ENCODE peak calls at places on chromosome 2, in seven cellular contexts. Y is Daoy; W is GF-D8; X is cardiac fibroblast; K is stimulated activated CD8-positive, alpha-beta memory T cell treated with anti-CD3 and anti-CD28 coated beads, Interleukin-15, amount 100 ng/mL, for 1 hour; P is mesothelial cell of epicardium; S is T follicular helper cell. A is an unnamed sample.

GRCh38 chr2:240947607-240948006 is 41.5 kb downstream of the CROCC2 start:
- DNase-seq in W (no peak), Y (no peak), K (no peak), X (no peak), S (no peak), P (peak), A (no peak)

GRCh38 chr2:167954500-167954899 is 292.9 kb downstream of the STK39 start:
- DNase-seq in S (no peak), Y (no peak), P (no peak), X (no peak), K (no peak), W (no peak), A (no peak)

GRCh38 chr2:161122772-161123530 is 37.3 kb upstream of the TANK start:
- DNase-seq in S (no peak), P (no peak), X (peak), K (no peak), Y (peak), W (no peak), A (peak)

GRCh38 chr2:189913851-189914250 is 129.6 kb downstream of the PMS1 start:
- DNase-seq in K (no peak), P (no peak), X (no peak), S (no peak), Y (no peak), W (no peak), A (no peak)

GRCh38 chr2:161971532-161971931 is 102.5 kb downstream of the DPP4 start:
- DNase-seq in K (no peak), S (no peak), W (no peak), Y (no peak), P (no peak), X (no peak), A (no peak)

GRCh38 chr2:46460241-46460921 is 19.0 kb upstream of the TMEM247 start:
- DNase-seq in X (no peak), W (no peak), P (peak), S (no peak), Y (no peak), K (no peak), A (no peak)

GRCh38 chr2:162732946-162733698 is 105.4 kb downstream of the KCNH7 start:
- DNase-seq in Y (peak), S (no peak), K (no peak), P (no peak), W (no peak), X (no peak), A (no peak)

GRCh38 chr2:110748489-110748867 is 16.1 kb downstream of the ACOXL start:
- DNase-seq in X (no peak), S (peak), K (no peak), P (no peak), W (no peak), Y (peak), A (no peak)

GRCh38 chr2:223315813-223316212 is 263.8 kb downstream of the KCNE4 start:
- DNase-seq in K (no peak), P (no peak), S (no peak), Y (peak), X (no peak), W (no peak), A (no peak)

GRCh38 chr2:46951290-46952064 is 35.9 kb upstream of the MCFD2 start:
- DNase-seq in K (no peak), W (peak), P (no peak), S (no peak), Y (no peak), X (no peak), A (no peak)

GRCh38 chr2:149431337-149431736 is 101.0 kb downstream of the LYPD6 start:
- DNase-seq in Y (no peak), X (no peak), P (no peak), K (no peak), S (no peak), W (no peak), A (no peak)

GRCh38 chr2:176388886-176389285 is 119.6 kb downstream of the MTX2 start:
- DNase-seq in Y (peak), K (no peak), P (no peak), S (no peak), W (no peak), X (no peak), A (no peak)